ENCODE peak calls at places on chromosomes 4 and X, in six cellular contexts. One of them, this sample, is unnamed.

GRCh38 chr4:138110815-138111214 is 131.3 kb downstream of the SLC7A11 start:
- DNase-seq in brain microvascular endothelial cell: no peak
- DNase-seq in mammary epithelial cell: peak; percentile 46
- DNase-seq in CD8-positive, alpha-beta T cell: no peak
- DNase-seq in suprapubic skin: no peak
- DNase-seq in A549: no peak
- DNase-seq in this sample: no peak

GRCh38 chr4:40264995-40265909 is 68.4 kb downstream of the RHOH start:
- DNase-seq in suprapubic skin: no peak
- DNase-seq in mammary epithelial cell: no peak
- DNase-seq in A549: no peak
- DNase-seq in brain microvascular endothelial cell: peak; percentile 7
- DNase-seq in CD8-positive, alpha-beta T cell: peak; percentile 42
- DNase-seq in this sample: peak; percentile 32

GRCh38 chr4:183291070-183291469 is 29.0 kb downstream of the CLDN22 start:
- DNase-seq in brain microvascular endothelial cell: no peak
- DNase-seq in suprapubic skin: no peak
- DNase-seq in mammary epithelial cell: no peak
- DNase-seq in CD8-positive, alpha-beta T cell: no peak
- DNase-seq in A549: no peak
- DNase-seq in this sample: no peak

GRCh38 chrX:9864011-9864410 is 77.8 kb downstream of the SHROOM2 start:
- DNase-seq in brain microvascular endothelial cell: no peak
- DNase-seq in CD8-positive, alpha-beta T cell: no peak
- DNase-seq in mammary epithelial cell: no peak
- DNase-seq in A549: no peak
- DNase-seq in suprapubic skin: no peak
- DNase-seq in this sample: no peak

GRCh38 chrX:116246261-116246660 is 75.7 kb downstream of the AGTR2 start:
- DNase-seq in CD8-positive, alpha-beta T cell: no peak
- DNase-seq in A549: no peak
- DNase-seq in brain microvascular endothelial cell: peak; percentile 59
- DNase-seq in mammary epithelial cell: peak; percentile 67
- DNase-seq in suprapubic skin: no peak
- DNase-seq in this sample: no peak

GRCh38 chr4:41882622-41883347 is 52.4 kb upstream of the TMEM33 start:
- DNase-seq in A549: peak; percentile 78
- DNase-seq in brain microvascular endothelial cell: peak; percentile 25
- DNase-seq in CD8-positive, alpha-beta T cell: peak; percentile 36
- DNase-seq in suprapubic skin: no peak
- DNase-seq in mammary epithelial cell: peak; percentile 21
- DNase-seq in this sample: no peak

GRCh38 chr4:119735136-119735770 is 106.6 kb upstream of the PDE5A start:
- DNase-seq in brain microvascular endothelial cell: peak; percentile 93
- DNase-seq in CD8-positive, alpha-beta T cell: no peak
- DNase-seq in A549: no peak
- DNase-seq in mammary epithelial cell: peak; percentile 78
- DNase-seq in suprapubic skin: no peak
- DNase-seq in this sample: peak; percentile 89

GRCh38 chr4:98046665-98047064 is 96.6 kb downstream of the STPG2 start:
- DNase-seq in A549: no peak
- DNase-seq in suprapubic skin: no peak
- DNase-seq in CD8-positive, alpha-beta T cell: no peak
- DNase-seq in brain microvascular endothelial cell: no peak
- DNase-seq in mammary epithelial cell: peak; percentile 2
- DNase-seq in this sample: no peak

GRCh38 chrX:154327026-154327820 is 31.6 kb downstream of the TKTL1 start:
- DNase-seq in A549: no peak
- DNase-seq in CD8-positive, alpha-beta T cell: peak; percentile 49
- DNase-seq in suprapubic skin: no peak
- DNase-seq in mammary epithelial cell: no peak
- DNase-seq in brain microvascular endothelial cell: no peak
- DNase-seq in this sample: no peak

GRCh38 chr4:126593626-126594025 is 1039.1 kb upstream of the INTU start:
- DNase-seq in mammary epithelial cell: no peak
- DNase-seq in A549: no peak
- DNase-seq in brain microvascular endothelial cell: no peak
- DNase-seq in suprapubic skin: no peak
- DNase-seq in CD8-positive, alpha-beta T cell: no peak
- DNase-seq in this sample: no peak

GRCh38 chrX:23792861-23793553 is 10.0 kb downstream of the SAT1 start:
- DNase-seq in mammary epithelial cell: no peak
- DNase-seq in suprapubic skin: no peak
- DNase-seq in brain microvascular endothelial cell: no peak
- DNase-seq in A549: no peak
- DNase-seq in CD8-positive, alpha-beta T cell: no peak
- DNase-seq in this sample: no peak

GRCh38 chrX:70720721-70721120 is 187.8 kb downstream of the TEX11 start:
- DNase-seq in mammary epithelial cell: no peak
- DNase-seq in suprapubic skin: no peak
- DNase-seq in CD8-positive, alpha-beta T cell: no peak
- DNase-seq in brain microvascular endothelial cell: no peak
- DNase-seq in A549: no peak
- DNase-seq in this sample: no peak

GRCh38 chr4:7430965-7431695 is 3.6 kb downstream of the PSAPL1 start:
- DNase-seq in CD8-positive, alpha-beta T cell: no peak
- DNase-seq in suprapubic skin: peak; percentile 47
- DNase-seq in A549: no peak
- DNase-seq in brain microvascular endothelial cell: no peak
- DNase-seq in mammary epithelial cell: no peak
- DNase-seq in this sample: no peak

GRCh38 chr4:2290488-2290887 is 28.6 kb upstream of the MXD4 start:
- DNase-seq in A549: no peak
- DNase-seq in brain microvascular endothelial cell: no peak
- DNase-seq in CD8-positive, alpha-beta T cell: no peak
- DNase-seq in suprapubic skin: peak; percentile 45
- DNase-seq in mammary epithelial cell: no peak
- DNase-seq in this sample: no peak

GRCh38 chr4:140103676-140104075 is 50.3 kb downstream of the MAML3 start:
- DNase-seq in brain microvascular endothelial cell: peak; percentile 60
- DNase-seq in mammary epithelial cell: peak; percentile 86
- DNase-seq in CD8-positive, alpha-beta T cell: no peak
- DNase-seq in A549: no peak
- DNase-seq in suprapubic skin: no peak
- DNase-seq in this sample: no peak

GRCh38 chr4:77927991-77928925 is 65.6 kb downstream of the MRPL1 start:
- DNase-seq in brain microvascular endothelial cell: no peak
- DNase-seq in CD8-positive, alpha-beta T cell: no peak
- DNase-seq in mammary epithelial cell: peak; percentile 81
- DNase-seq in suprapubic skin: no peak
- DNase-seq in A549: no peak
- DNase-seq in this sample: peak; percentile 60

GRCh38 chr4:88446124-88446523 is 10.8 kb upstream of the HERC5 start:
- DNase-seq in A549: no peak
- DNase-seq in suprapubic skin: no peak
- DNase-seq in mammary epithelial cell: peak; percentile 48
- DNase-seq in CD8-positive, alpha-beta T cell: no peak
- DNase-seq in brain microvascular endothelial cell: peak; percentile 11
- DNase-seq in this sample: no peak

GRCh38 chr4:10089346-10089745 is 27.3 kb downstream of the WDR1 start:
- DNase-seq in suprapubic skin: no peak
- DNase-seq in A549: no peak
- DNase-seq in CD8-positive, alpha-beta T cell: no peak
- DNase-seq in brain microvascular endothelial cell: no peak
- DNase-seq in mammary epithelial cell: no peak
- DNase-seq in this sample: no peak

GRCh38 chr4:73867783-73868182 is 1.4 kb upstream of the CXCL1 start:
- DNase-seq in A549: peak; percentile 32
- DNase-seq in brain microvascular endothelial cell: no peak
- DNase-seq in mammary epithelial cell: peak; percentile 89
- DNase-seq in suprapubic skin: no peak
- DNase-seq in CD8-positive, alpha-beta T cell: no peak
- DNase-seq in this sample: no peak

GRCh38 chrX:85244411-85245210 is 820 bp downstream of the ZNF711 start:
- DNase-seq in CD8-positive, alpha-beta T cell: no peak
- DNase-seq in suprapubic skin: no peak
- DNase-seq in brain microvascular endothelial cell: no peak
- DNase-seq in A549: peak; percentile 5
- DNase-seq in mammary epithelial cell: peak; percentile 2
- DNase-seq in this sample: no peak

GRCh38 chr4:156138781-156139280 is 185.2 kb upstream of the CTSO start:
- DNase-seq in suprapubic skin: no peak
- DNase-seq in mammary epithelial cell: peak; percentile 3
- DNase-seq in CD8-positive, alpha-beta T cell: no peak
- DNase-seq in brain microvascular endothelial cell: no peak
- DNase-seq in A549: no peak
- DNase-seq in this sample: no peak

GRCh38 chr4:176592976-176593375 is 199.7 kb downstream of the VEGFC start:
- DNase-seq in mammary epithelial cell: peak; percentile 51
- DNase-seq in A549: no peak
- DNase-seq in brain microvascular endothelial cell: no peak
- DNase-seq in suprapubic skin: no peak
- DNase-seq in CD8-positive, alpha-beta T cell: no peak
- DNase-seq in this sample: no peak

GRCh38 chrX:150456466-150456865 is 93.3 kb downstream of the MAMLD1 start:
- DNase-seq in suprapubic skin: no peak
- DNase-seq in A549: no peak
- DNase-seq in CD8-positive, alpha-beta T cell: no peak
- DNase-seq in mammary epithelial cell: peak; percentile 69
- DNase-seq in brain microvascular endothelial cell: no peak
- DNase-seq in this sample: no peak

GRCh38 chrX:65463550-65463949 is 71.0 kb downstream of the LAS1L start:
- DNase-seq in A549: no peak
- DNase-seq in suprapubic skin: no peak
- DNase-seq in CD8-positive, alpha-beta T cell: no peak
- DNase-seq in mammary epithelial cell: no peak
- DNase-seq in brain microvascular endothelial cell: peak; percentile 48
- DNase-seq in this sample: no peak

DNA sequence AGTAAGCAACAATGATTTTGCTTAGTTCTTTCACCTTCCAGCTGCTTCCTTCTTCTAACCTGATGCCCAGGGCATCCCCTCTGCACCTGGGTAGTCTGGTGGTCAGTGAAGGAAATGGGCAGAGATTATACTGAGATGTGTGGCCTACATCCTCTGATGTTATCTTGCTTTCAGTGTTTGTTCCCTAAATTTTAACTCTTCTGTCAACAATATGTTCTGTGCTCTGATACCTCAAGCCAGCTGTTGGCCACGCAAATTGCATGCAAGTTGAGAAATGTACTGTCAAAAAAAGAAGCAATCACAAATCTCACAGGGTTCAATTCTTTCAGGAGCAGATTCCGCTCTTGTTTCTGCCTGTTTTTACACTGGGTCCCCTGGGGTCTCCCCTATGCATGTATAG is 73.8 kb downstream of the FBXW7 start:
- DNase-seq in brain microvascular endothelial cell: no peak
- DNase-seq in CD8-positive, alpha-beta T cell: no peak
- DNase-seq in A549: no peak
- DNase-seq in suprapubic skin: no peak
- DNase-seq in mammary epithelial cell: no peak
- DNase-seq in this sample: no peak
- H3K4me3 ChIP-seq in brain microvascular endothelial cell: no peak overlapping the region
- H3K4me3 ChIP-seq in CD8-positive, alpha-beta T cell: no peak overlapping the region
- H3K4me3 ChIP-seq in A549: no peak overlapping the region
- H3K4me3 ChIP-seq in suprapubic skin: no peak overlapping the region
- H3K4me3 ChIP-seq in mammary epithelial cell: no peak overlapping the region
- H3K4me3 ChIP-seq in this sample: no peak overlapping the region

DNA sequence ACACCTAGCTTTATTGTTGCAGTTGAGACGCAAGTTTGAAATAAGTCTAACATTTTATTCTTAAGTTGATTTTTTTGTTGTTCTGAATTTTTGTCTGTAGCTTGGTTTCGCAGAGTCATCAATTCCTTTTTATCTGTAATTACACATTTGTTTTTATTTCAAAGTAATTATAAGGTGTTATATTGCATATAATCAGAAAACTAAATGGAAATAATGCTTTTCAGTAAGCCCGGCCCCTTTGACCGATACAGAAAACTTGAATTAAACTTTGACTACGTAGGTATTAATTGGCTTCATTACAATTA is 2.1 kb downstream of the KDM6A start:
- DNase-seq in CD8-positive, alpha-beta T cell: no peak
- DNase-seq in mammary epithelial cell: no peak
- DNase-seq in A549: no peak
- DNase-seq in suprapubic skin: no peak
- DNase-seq in brain microvascular endothelial cell: no peak
- DNase-seq in this sample: no peak
- H3K4me3 ChIP-seq in CD8-positive, alpha-beta T cell: peak overlapping the region; percentile 73
- H3K4me3 ChIP-seq in mammary epithelial cell: peak overlapping the region; percentile 100
- H3K4me3 ChIP-seq in A549: peak overlapping the region; percentile 79
- H3K4me3 ChIP-seq in suprapubic skin: peak overlapping the region; percentile 79
- H3K4me3 ChIP-seq in brain microvascular endothelial cell: peak overlapping the region; percentile 87
- H3K4me3 ChIP-seq in this sample: peak overlapping the region; percentile 66

DNA sequence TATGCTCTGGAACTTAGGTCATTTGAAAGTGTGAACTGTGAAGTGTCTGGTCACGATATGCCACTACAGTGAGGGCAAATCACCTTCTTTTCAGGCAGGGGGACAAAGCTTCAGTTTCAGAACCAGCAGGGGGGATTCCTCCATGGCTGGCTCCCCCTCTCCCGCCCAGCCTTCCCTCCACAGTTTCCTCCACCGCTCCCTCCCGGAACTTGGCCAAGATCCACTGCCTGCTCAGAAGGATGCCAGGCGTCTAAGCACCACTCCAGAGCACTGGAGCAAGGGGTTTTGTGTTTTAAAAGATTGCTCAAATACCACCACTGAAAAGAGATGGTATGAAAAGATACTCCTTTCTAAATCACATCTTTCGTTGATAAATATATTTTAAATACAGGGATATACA is 126.9 kb downstream of the ELOVL6 start:
- DNase-seq in mammary epithelial cell: no peak
- DNase-seq in CD8-positive, alpha-beta T cell: no peak
- DNase-seq in A549: no peak
- DNase-seq in suprapubic skin: no peak
- DNase-seq in brain microvascular endothelial cell: no peak
- DNase-seq in this sample: no peak
- H3K4me3 ChIP-seq in mammary epithelial cell: no peak overlapping the region
- H3K4me3 ChIP-seq in CD8-positive, alpha-beta T cell: no peak overlapping the region
- H3K4me3 ChIP-seq in A549: no peak overlapping the region
- H3K4me3 ChIP-seq in suprapubic skin: no peak overlapping the region
- H3K4me3 ChIP-seq in brain microvascular endothelial cell: no peak overlapping the region
- H3K4me3 ChIP-seq in this sample: no peak overlapping the region

GRCh38 chr4:158845166-158846041 is 76.6 kb downstream of the FNIP2 start:
- DNase-seq in CD8-positive, alpha-beta T cell: no peak
- DNase-seq in mammary epithelial cell: no peak
- DNase-seq in brain microvascular endothelial cell: no peak
- DNase-seq in suprapubic skin: no peak
- DNase-seq in A549: no peak
- DNase-seq in this sample: no peak
- H3K4me3 ChIP-seq in CD8-positive, alpha-beta T cell: no peak overlapping the region
- H3K4me3 ChIP-seq in mammary epithelial cell: no peak overlapping the region
- H3K4me3 ChIP-seq in brain microvascular endothelial cell: no peak overlapping the region
- H3K4me3 ChIP-seq in suprapubic skin: no peak overlapping the region
- H3K4me3 ChIP-seq in A549: no peak overlapping the region
- H3K4me3 ChIP-seq in this sample: no peak overlapping the region